ENCODE peak calls at places on chromosomes 13 and 19, in seven cellular contexts. Z is memory B cell; M is OCI-M1; H is uterus; X is CD8-positive, alpha-beta memory T cell; K is LoVo; N is NCI-H2081. V is an unnamed sample.

GRCh38 chr19:28898279-28898678 is 314.7 kb downstream of the UQCRFS1 start:
- DNase-seq in Z (no peak), M (no peak), H (no peak), X (no peak), K (no peak), N (no peak), V (no peak)

GRCh38 chr13:65965496-65965895 is 1264.6 kb downstream of the PCDH9 start:
- DNase-seq in Z (no peak), M (no peak), H (no peak), X (no peak), K (no peak), N (no peak), V (no peak)

GRCh38 chr13:29905845-29906244 is 55.4 kb upstream of the UBL3 start:
- DNase-seq in Z (no peak), M (no peak), H (no peak), X (no peak), K (peak; percentile 55), N (peak; percentile 13), V (no peak)

GRCh38 chr19:8335343-8336071 is 7.6 kb downstream of the KANK3 start:
- DNase-seq in Z (no peak), M (no peak), H (no peak), X (no peak), K (no peak), N (no peak), V (no peak)

GRCh38 chr13:73082471-73082870 is 23.7 kb downstream of the KLF5 start:
- DNase-seq in Z (no peak), M (no peak), H (no peak), X (no peak), K (no peak), N (no peak), V (no peak)

GRCh38 chr13:57624565-57625435 is 6.7 kb upstream of the PCDH17 start:
- DNase-seq in Z (no peak), M (peak; percentile 87), H (no peak), X (no peak), K (peak; percentile 48), N (peak; percentile 78), V (no peak)

GRCh38 chr19:42253245-42254082 is 1.5 kb downstream of the ERF start:
- DNase-seq in Z (peak; percentile 67), M (peak; percentile 83), H (peak; percentile 71), X (peak; percentile 77), K (peak; percentile 3), N (no peak), V (no peak)

GRCh38 chr13:111943229-111943795 is 123.6 kb upstream of the SOX1 start:
- DNase-seq in Z (no peak), M (no peak), H (no peak), X (no peak), K (no peak), N (no peak), V (no peak)

GRCh38 chr19:8459095-8459494 is 14.3 kb downstream of the HNRNPM start:
- DNase-seq in Z (no peak), M (no peak), H (no peak), X (no peak), K (no peak), N (no peak), V (no peak)

GRCh38 chr19:940591-941291 is 14.9 kb downstream of the ARID3A start:
- DNase-seq in Z (peak; percentile 60), M (peak; percentile 54), H (peak; percentile 56), X (peak; percentile 88), K (peak; percentile 94), N (peak; percentile 87), V (no peak)

GRCh38 chr19:4343056-4343844 is at the start of gene MPND:
- DNase-seq in Z (peak; percentile 93), M (peak; percentile 83), H (peak; percentile 93), X (peak; percentile 92), K (peak; percentile 87), N (peak; percentile 85), V (no peak)

GRCh38 chr19:532578-533484 is 1.3 kb downstream of the CDC34 start:
- DNase-seq in Z (no peak), M (peak; percentile 70), H (peak; percentile 81), X (no peak), K (peak; percentile 35), N (peak; percentile 67), V (no peak)

GRCh38 chr13:50915562-50915961 is 6.0 kb downstream of the RNASEH2B start:
- DNase-seq in Z (no peak), M (peak; percentile 49), H (no peak), X (no peak), K (no peak), N (peak; percentile 11), V (no peak)

GRCh38 chr19:11018179-11018578 is 57.3 kb downstream of the SMARCA4 start:
- DNase-seq in Z (no peak), M (no peak), H (peak; percentile 56), X (no peak), K (peak; percentile 19), N (no peak), V (no peak)

GRCh38 chr19:1460033-1460995 is 10.4 kb downstream of the APC2 start:
- DNase-seq in Z (no peak), M (no peak), H (no peak), X (no peak), K (no peak), N (no peak), V (no peak)

GRCh38 chr19:38039966-38040365 is 133.0 kb downstream of the SIPA1L3 start:
- DNase-seq in Z (no peak), M (no peak), H (no peak), X (no peak), K (no peak), N (no peak), V (no peak)

GRCh38 chr13:86002921-86003488 is 203.8 kb upstream of the SLITRK6 start:
- DNase-seq in Z (no peak), M (no peak), H (no peak), X (no peak), K (no peak), N (peak; percentile 98), V (no peak)

GRCh38 chr19:41537789-41538188 is 38.2 kb upstream of the CEACAM21 start:
- DNase-seq in Z (no peak), M (peak; percentile 72), H (no peak), X (no peak), K (no peak), N (no peak), V (no peak)

GRCh38 chr19:55482128-55482961 is 2.6 kb upstream of the NAT14 start:
- DNase-seq in Z (no peak), M (no peak), H (no peak), X (no peak), K (no peak), N (no peak), V (no peak)

GRCh38 chr13:94322925-94323324 is 156.6 kb downstream of the DCT start:
- DNase-seq in Z (no peak), M (peak; percentile 24), H (no peak), X (no peak), K (no peak), N (no peak), V (no peak)

GRCh38 chr19:14954071-14954655 is 12.9 kb downstream of the OR7C2 start:
- DNase-seq in Z (no peak), M (no peak), H (no peak), X (no peak), K (no peak), N (no peak), V (no peak)

GRCh38 chr13:93422980-93423554 is 196.5 kb downstream of the GPC6 start:
- DNase-seq in Z (no peak), M (no peak), H (no peak), X (no peak), K (no peak), N (no peak), V (no peak)

GRCh38 chr13:37534181-37534580 is 64.4 kb downstream of the POSTN start:
- DNase-seq in Z (no peak), M (no peak), H (no peak), X (no peak), K (no peak), N (no peak), V (no peak)

GRCh38 chr13:72043361-72043760 is 176.4 kb upstream of the DACH1 start:
- DNase-seq in Z (no peak), M (no peak), H (no peak), X (no peak), K (no peak), N (no peak), V (no peak)

GRCh38 chr13:42420304-42420703 is 148.4 kb downstream of the AKAP11 start:
- DNase-seq in Z (no peak), M (no peak), H (no peak), X (no peak), K (no peak), N (no peak), V (no peak)

GRCh38 chr13:50345804-50346203 is 330.6 kb downstream of the KCNRG start:
- DNase-seq in Z (no peak), M (no peak), H (no peak), X (no peak), K (no peak), N (no peak), V (no peak)

GRCh38 chr13:89310943-89311342 is 1639.8 kb downstream of the SLITRK5 start:
- DNase-seq in Z (no peak), M (no peak), H (no peak), X (no peak), K (no peak), N (no peak), V (no peak)

GRCh38 chr13:99969934-99970760 is 1.4 kb downstream of the ZIC5 start:
- DNase-seq in Z (peak; percentile 36), M (no peak), H (no peak), X (no peak), K (peak; percentile 82), N (peak; percentile 81), V (no peak)

GRCh38 chr19:45251452-45252354 is 632 bp downstream of the MARK4 start:
- DNase-seq in Z (peak; percentile 37), M (no peak), H (peak; percentile 25), X (no peak), K (no peak), N (no peak), V (no peak)

V was measured in cortex of kidney.